ENCODE peak calls at places on chromosomes 7 and 10, in four cellular contexts. One of them, this sample, is unnamed.

GRCh38 chr7:114175140-114175539 is 239.5 kb upstream of the FOXP2 start:
- DNase-seq in M059J: no peak
- DNase-seq in transverse colon: no peak
- DNase-seq in ACHN: no peak
- DNase-seq in this sample: no peak

GRCh38 chr10:118107541-118107940 is 60.8 kb upstream of the RAB11FIP2 start:
- DNase-seq in M059J: no peak
- DNase-seq in transverse colon: no peak
- DNase-seq in ACHN: no peak
- DNase-seq in this sample: no peak

GRCh38 chr7:133934974-133935330 is 192.2 kb upstream of the LRGUK start:
- DNase-seq in M059J: no peak
- DNase-seq in transverse colon: no peak
- DNase-seq in ACHN: no peak
- DNase-seq in this sample: no peak

GRCh38 chr10:6275022-6275997 is 72.6 kb downstream of the PFKFB3 start:
- DNase-seq in M059J: peak; percentile 97
- DNase-seq in transverse colon: peak; percentile 80
- DNase-seq in ACHN: peak; percentile 97
- DNase-seq in this sample: peak; percentile 98

GRCh38 chr10:109726473-109726872 is 196.8 kb downstream of the XPNPEP1 start:
- DNase-seq in M059J: no peak
- DNase-seq in transverse colon: no peak
- DNase-seq in ACHN: no peak
- DNase-seq in this sample: no peak

GRCh38 chr10:132517951-132518521 is 19.6 kb upstream of the INPP5A start:
- DNase-seq in M059J: no peak
- DNase-seq in transverse colon: peak; percentile 9
- DNase-seq in ACHN: no peak
- DNase-seq in this sample: no peak

GRCh38 chr10:80504158-80504811 is 33.4 kb upstream of the SH2D4B start:
- DNase-seq in M059J: no peak
- DNase-seq in transverse colon: peak; percentile 48
- DNase-seq in ACHN: no peak
- DNase-seq in this sample: no peak

GRCh38 chr10:77857272-77857671 is 69.3 kb downstream of the DLG5 start:
- DNase-seq in M059J: peak; percentile 20
- DNase-seq in transverse colon: no peak
- DNase-seq in ACHN: no peak
- DNase-seq in this sample: no peak

GRCh38 chr7:107659666-107660065 is 962 bp upstream of the SLC26A4 start:
- DNase-seq in M059J: peak; percentile 78
- DNase-seq in transverse colon: no peak
- DNase-seq in ACHN: peak; percentile 12
- DNase-seq in this sample: peak; percentile 19

GRCh38 chr10:49076319-49076718 is 39.0 kb downstream of the VSTM4 start:
- DNase-seq in M059J: no peak
- DNase-seq in transverse colon: no peak
- DNase-seq in ACHN: no peak
- DNase-seq in this sample: no peak

GRCh38 chr7:83150310-83150709 is 12.4 kb downstream of the PCLO start:
- DNase-seq in M059J: peak; percentile 10
- DNase-seq in transverse colon: no peak
- DNase-seq in ACHN: no peak
- DNase-seq in this sample: no peak

GRCh38 chr10:15202639-15203038 is 34.1 kb upstream of the NMT2 start:
- DNase-seq in M059J: peak; percentile 43
- DNase-seq in transverse colon: no peak
- DNase-seq in ACHN: no peak
- DNase-seq in this sample: no peak

GRCh38 chr10:5999440-6000165 is 22.3 kb upstream of the IL15RA start:
- DNase-seq in M059J: no peak
- DNase-seq in transverse colon: no peak
- DNase-seq in ACHN: no peak
- DNase-seq in this sample: no peak

GRCh38 chr10:48450811-48451466 is 144.5 kb downstream of the MAPK8 start:
- DNase-seq in M059J: no peak
- DNase-seq in transverse colon: no peak
- DNase-seq in ACHN: no peak
- DNase-seq in this sample: no peak

GRCh38 chr7:29587195-29587808 is 23.7 kb downstream of the PRR15 start:
- DNase-seq in M059J: no peak
- DNase-seq in transverse colon: no peak
- DNase-seq in ACHN: no peak
- DNase-seq in this sample: no peak

GRCh38 chr10:29276251-29276850 is 12.5 kb upstream of the LYZL1 start:
- DNase-seq in M059J: peak; percentile 62
- DNase-seq in transverse colon: no peak
- DNase-seq in ACHN: no peak
- DNase-seq in this sample: no peak

GRCh38 chr7:35380739-35381224 is 126.9 kb upstream of the TBX20 start:
- DNase-seq in M059J: no peak
- DNase-seq in transverse colon: no peak
- DNase-seq in ACHN: no peak
- DNase-seq in this sample: no peak